ENCODE peak calls at places on chromosomes 16 and 17, in eight cellular contexts. One of them, this sample, is unnamed. For H3K9me3, the result is how much of the 10 kb centered on the place peaks cover.

GRCh38 chr17:43627657-43628650 is 33.8 kb downstream of the MEOX1 start:
- DNase-seq in CD8-positive, alpha-beta memory T cell: no peak
- DNase-seq in MM.1S: no peak
- DNase-seq in right cardiac atrium: peak
- DNase-seq in endodermal cell: no peak
- DNase-seq in pancreas: no peak
- DNase-seq in fibroblast of lung: no peak
- DNase-seq in aorta: no peak
- DNase-seq in this sample: no peak

GRCh38 chr16:75263963-75264445 is 12.6 kb upstream of the BCAR1 start:
- DNase-seq in pancreas: no peak
- DNase-seq in aorta: peak
- DNase-seq in CD8-positive, alpha-beta memory T cell: no peak
- DNase-seq in endodermal cell: no peak
- DNase-seq in fibroblast of lung: no peak
- DNase-seq in MM.1S: no peak
- DNase-seq in right cardiac atrium: peak
- DNase-seq in this sample: peak

GRCh38 chr16:8866118-8866883 is 2.5 kb downstream of the CARHSP1 start:
- DNase-seq in MM.1S: no peak
- DNase-seq in fibroblast of lung: no peak
- DNase-seq in endodermal cell: peak
- DNase-seq in CD8-positive, alpha-beta memory T cell: no peak
- DNase-seq in aorta: no peak
- DNase-seq in right cardiac atrium: peak
- DNase-seq in pancreas: no peak
- DNase-seq in this sample: no peak

GRCh38 chr16:90044111-90044551 is 24.9 kb upstream of the DBNDD1 start:
- DNase-seq in CD8-positive, alpha-beta memory T cell: no peak
- DNase-seq in right cardiac atrium: no peak
- DNase-seq in aorta: no peak
- DNase-seq in pancreas: no peak
- DNase-seq in endodermal cell: peak
- DNase-seq in MM.1S: no peak
- DNase-seq in fibroblast of lung: no peak
- DNase-seq in this sample: peak

GRCh38 chr16:55569025-55569424 is 2.5 kb downstream of the CAPNS2 start:
- DNase-seq in endodermal cell: no peak
- DNase-seq in right cardiac atrium: no peak
- DNase-seq in fibroblast of lung: peak
- DNase-seq in CD8-positive, alpha-beta memory T cell: no peak
- DNase-seq in aorta: no peak
- DNase-seq in MM.1S: no peak
- DNase-seq in pancreas: no peak
- DNase-seq in this sample: no peak

GRCh38 chr16:58814348-58814801 is 80.3 kb upstream of the GOT2 start:
- DNase-seq in right cardiac atrium: peak
- DNase-seq in MM.1S: peak
- DNase-seq in fibroblast of lung: peak
- DNase-seq in CD8-positive, alpha-beta memory T cell: no peak
- DNase-seq in pancreas: peak
- DNase-seq in endodermal cell: peak
- DNase-seq in aorta: peak
- DNase-seq in this sample: no peak

GRCh38 chr17:51640108-51640622 is 379.8 kb downstream of the UTP18 start:
- DNase-seq in CD8-positive, alpha-beta memory T cell: no peak
- DNase-seq in right cardiac atrium: no peak
- DNase-seq in endodermal cell: peak
- DNase-seq in fibroblast of lung: no peak
- DNase-seq in MM.1S: no peak
- DNase-seq in aorta: no peak
- DNase-seq in pancreas: no peak
- DNase-seq in this sample: no peak

GRCh38 chr16:88376053-88376834 is 6.5 kb upstream of the ZNF469 start:
- DNase-seq in pancreas: peak
- DNase-seq in aorta: peak
- DNase-seq in fibroblast of lung: no peak
- DNase-seq in right cardiac atrium: peak
- DNase-seq in CD8-positive, alpha-beta memory T cell: peak
- DNase-seq in MM.1S: no peak
- DNase-seq in endodermal cell: no peak
- DNase-seq in this sample: peak

GRCh38 chr17:2395258-2396170 is 5.3 kb downstream of the MNT start:
- DNase-seq in right cardiac atrium: no peak
- DNase-seq in endodermal cell: peak
- DNase-seq in MM.1S: no peak
- DNase-seq in fibroblast of lung: no peak
- DNase-seq in aorta: peak
- DNase-seq in CD8-positive, alpha-beta memory T cell: peak
- DNase-seq in pancreas: peak
- DNase-seq in this sample: peak

GRCh38 chr16:54526087-54526486 is 239.5 kb upstream of the IRX3 start:
- DNase-seq in MM.1S: no peak
- DNase-seq in endodermal cell: no peak
- DNase-seq in pancreas: no peak
- DNase-seq in fibroblast of lung: no peak
- DNase-seq in aorta: no peak
- DNase-seq in right cardiac atrium: no peak
- DNase-seq in CD8-positive, alpha-beta memory T cell: no peak
- DNase-seq in this sample: no peak

GRCh38 chr17:65587602-65588193 is 26.2 kb upstream of the AXIN2 start:
- DNase-seq in CD8-positive, alpha-beta memory T cell: no peak
- DNase-seq in endodermal cell: no peak
- DNase-seq in right cardiac atrium: no peak
- DNase-seq in fibroblast of lung: peak
- DNase-seq in MM.1S: no peak
- DNase-seq in pancreas: no peak
- DNase-seq in aorta: no peak
- DNase-seq in this sample: no peak

GRCh38 chr17:28763137-28763799 is 19.5 kb downstream of the TRAF4 start:
- DNase-seq in fibroblast of lung: no peak
- DNase-seq in CD8-positive, alpha-beta memory T cell: no peak
- DNase-seq in right cardiac atrium: no peak
- DNase-seq in endodermal cell: no peak
- DNase-seq in pancreas: no peak
- DNase-seq in aorta: no peak
- DNase-seq in MM.1S: peak
- DNase-seq in this sample: no peak

GRCh38 chr16:11129378-11129781 is 126.6 kb downstream of the SOCS1 start:
- DNase-seq in pancreas: no peak
- DNase-seq in MM.1S: no peak
- DNase-seq in right cardiac atrium: no peak
- DNase-seq in fibroblast of lung: no peak
- DNase-seq in aorta: no peak
- DNase-seq in endodermal cell: no peak
- DNase-seq in CD8-positive, alpha-beta memory T cell: no peak
- DNase-seq in this sample: no peak

GRCh38 chr17:64025732-64026294 is 5.4 kb upstream of the ICAM2 start:
- DNase-seq in right cardiac atrium: peak
- DNase-seq in MM.1S: peak
- DNase-seq in fibroblast of lung: peak
- DNase-seq in aorta: peak
- DNase-seq in pancreas: peak
- DNase-seq in CD8-positive, alpha-beta memory T cell: peak
- DNase-seq in endodermal cell: peak
- DNase-seq in this sample: peak

GRCh38 chr16:78122774-78123315 is 23.4 kb downstream of the WWOX start:
- DNase-seq in pancreas: no peak
- DNase-seq in MM.1S: peak
- DNase-seq in aorta: no peak
- DNase-seq in fibroblast of lung: peak
- DNase-seq in endodermal cell: no peak
- DNase-seq in CD8-positive, alpha-beta memory T cell: no peak
- DNase-seq in right cardiac atrium: no peak
- DNase-seq in this sample: no peak

GRCh38 chr16:85390511-85391174 is 222.5 kb upstream of the GSE1 start:
- DNase-seq in MM.1S: no peak
- DNase-seq in CD8-positive, alpha-beta memory T cell: peak
- DNase-seq in pancreas: peak
- DNase-seq in right cardiac atrium: peak
- DNase-seq in aorta: peak
- DNase-seq in endodermal cell: no peak
- DNase-seq in fibroblast of lung: peak
- DNase-seq in this sample: peak

GRCh38 chr16:19227643-19228042 is 57.9 kb upstream of the CLEC19A start:
- DNase-seq in MM.1S: no peak
- DNase-seq in endodermal cell: no peak
- DNase-seq in pancreas: no peak
- DNase-seq in right cardiac atrium: no peak
- DNase-seq in CD8-positive, alpha-beta memory T cell: no peak
- DNase-seq in aorta: no peak
- DNase-seq in fibroblast of lung: no peak
- DNase-seq in this sample: no peak

GRCh38 chr17:66707051-66707450 is 127.9 kb upstream of the CACNG5 start:
- DNase-seq in right cardiac atrium: no peak
- DNase-seq in aorta: no peak
- DNase-seq in MM.1S: no peak
- DNase-seq in endodermal cell: no peak
- DNase-seq in fibroblast of lung: no peak
- DNase-seq in CD8-positive, alpha-beta memory T cell: no peak
- DNase-seq in pancreas: no peak
- DNase-seq in this sample: no peak

GRCh38 chr16:81928975-81929374 is 82.3 kb downstream of the SDR42E1 start:
- DNase-seq in pancreas: no peak
- DNase-seq in CD8-positive, alpha-beta memory T cell: no peak
- DNase-seq in fibroblast of lung: no peak
- DNase-seq in endodermal cell: no peak
- DNase-seq in aorta: no peak
- DNase-seq in MM.1S: no peak
- DNase-seq in right cardiac atrium: no peak
- DNase-seq in this sample: no peak

GRCh38 chr17:57862410-57862989 is 12.7 kb upstream of the MRPS23 start:
- DNase-seq in aorta: no peak
- DNase-seq in fibroblast of lung: no peak
- DNase-seq in MM.1S: no peak
- DNase-seq in endodermal cell: peak
- DNase-seq in CD8-positive, alpha-beta memory T cell: no peak
- DNase-seq in right cardiac atrium: no peak
- DNase-seq in pancreas: no peak
- DNase-seq in this sample: no peak

GRCh38 chr16:15976929-15977637 is 27.7 kb downstream of the ABCC1 start:
- DNase-seq in aorta: peak
- DNase-seq in CD8-positive, alpha-beta memory T cell: no peak
- DNase-seq in MM.1S: no peak
- DNase-seq in pancreas: no peak
- DNase-seq in right cardiac atrium: peak
- DNase-seq in fibroblast of lung: peak
- DNase-seq in endodermal cell: no peak
- DNase-seq in this sample: no peak
- H3K9me3 ChIP-seq in aorta: under half
- H3K9me3 ChIP-seq in CD8-positive, alpha-beta memory T cell: under half
- H3K9me3 ChIP-seq in MM.1S: under half
- H3K9me3 ChIP-seq in pancreas: under half
- H3K9me3 ChIP-seq in right cardiac atrium: under half
- H3K9me3 ChIP-seq in fibroblast of lung: under half
- H3K9me3 ChIP-seq in endodermal cell: half or more
- H3K9me3 ChIP-seq in this sample: under half

DNA sequence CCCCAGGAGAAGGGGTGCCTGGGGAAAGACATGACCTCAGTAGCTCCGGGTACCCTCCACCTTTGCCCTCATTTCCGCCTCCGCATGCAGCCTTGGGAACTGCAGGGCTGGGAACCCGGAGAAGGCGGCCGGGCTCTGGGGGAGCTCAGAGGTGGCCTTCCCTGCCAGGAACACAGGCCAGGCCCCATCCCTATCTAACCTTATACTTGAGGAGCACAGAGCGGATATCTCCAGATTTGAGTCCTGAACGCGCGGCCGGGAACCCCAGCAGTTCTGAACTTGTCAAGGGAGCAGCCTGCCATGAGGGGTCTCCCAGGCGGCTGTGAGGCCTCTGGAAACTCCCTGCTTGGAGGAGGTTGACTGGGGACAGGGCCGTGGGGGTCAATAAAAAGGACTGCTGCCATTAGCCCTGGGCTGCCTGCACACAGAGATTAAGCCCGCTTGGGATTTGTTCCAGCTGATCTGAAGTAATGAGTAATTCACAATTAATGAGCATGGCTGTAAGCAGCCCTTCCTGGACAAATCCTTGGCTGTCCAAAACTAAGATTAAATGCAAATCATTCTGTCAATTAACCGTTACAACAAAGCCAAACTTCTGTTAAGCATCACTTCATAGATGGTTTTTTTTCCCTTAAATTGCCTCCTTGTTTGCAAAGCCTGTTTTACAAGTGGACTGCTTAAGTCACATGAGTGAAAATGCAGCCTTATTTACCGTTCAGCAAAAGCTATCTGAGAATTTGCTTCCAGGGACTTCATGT is 26.2 kb upstream of the METRNL start:
- DNase-seq in MM.1S: no peak
- DNase-seq in endodermal cell: peak
- DNase-seq in right cardiac atrium: peak
- DNase-seq in CD8-positive, alpha-beta memory T cell: no peak
- DNase-seq in aorta: peak
- DNase-seq in pancreas: peak
- DNase-seq in fibroblast of lung: peak
- DNase-seq in this sample: peak
- H3K27ac ChIP-seq in MM.1S: no peak
- H3K27ac ChIP-seq in endodermal cell: no peak
- H3K27ac ChIP-seq in right cardiac atrium: peak
- H3K27ac ChIP-seq in CD8-positive, alpha-beta memory T cell: peak
- H3K27ac ChIP-seq in aorta: no peak
- H3K27ac ChIP-seq in pancreas: peak
- H3K27ac ChIP-seq in fibroblast of lung: no peak
- H3K27ac ChIP-seq in this sample: peak

DNA sequence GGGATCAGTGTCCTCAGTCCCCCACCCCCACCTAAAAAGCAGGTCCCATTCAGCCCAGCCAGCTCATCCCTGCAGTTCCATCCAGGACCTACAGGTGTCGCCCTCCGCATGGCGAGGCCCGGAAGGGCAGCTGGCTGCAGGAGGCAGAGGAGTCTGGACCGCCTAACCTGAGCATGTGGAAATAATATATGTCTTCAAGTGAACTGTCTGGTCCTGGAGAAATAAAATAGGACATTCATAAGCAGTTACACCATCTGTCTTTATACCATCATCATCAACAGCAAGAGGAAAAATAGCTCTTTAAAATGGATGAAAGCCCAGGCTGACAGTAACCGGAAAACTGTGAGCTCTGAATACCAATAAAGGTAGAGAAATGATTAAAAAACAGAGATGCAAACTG is 215.3 kb downstream of the ZFHX3 start:
- DNase-seq in CD8-positive, alpha-beta memory T cell: peak
- DNase-seq in fibroblast of lung: peak
- DNase-seq in right cardiac atrium: peak
- DNase-seq in pancreas: peak
- DNase-seq in aorta: peak
- DNase-seq in MM.1S: peak
- DNase-seq in endodermal cell: peak
- DNase-seq in this sample: peak
- H3K9me3 ChIP-seq in CD8-positive, alpha-beta memory T cell: under half
- H3K9me3 ChIP-seq in fibroblast of lung: under half
- H3K9me3 ChIP-seq in right cardiac atrium: under half
- H3K9me3 ChIP-seq in pancreas: under half
- H3K9me3 ChIP-seq in aorta: under half
- H3K9me3 ChIP-seq in MM.1S: under half
- H3K9me3 ChIP-seq in endodermal cell: under half
- H3K9me3 ChIP-seq in this sample: under half

GRCh38 chr16:73172621-73173312 is 124.8 kb upstream of the ZFHX3 start:
- DNase-seq in fibroblast of lung: peak
- DNase-seq in MM.1S: no peak
- DNase-seq in endodermal cell: peak
- DNase-seq in right cardiac atrium: peak
- DNase-seq in pancreas: peak
- DNase-seq in aorta: peak
- DNase-seq in CD8-positive, alpha-beta memory T cell: no peak
- DNase-seq in this sample: no peak
- H3K27ac ChIP-seq in fibroblast of lung: peak
- H3K27ac ChIP-seq in MM.1S: no peak
- H3K27ac ChIP-seq in endodermal cell: no peak
- H3K27ac ChIP-seq in right cardiac atrium: peak
- H3K27ac ChIP-seq in pancreas: peak
- H3K27ac ChIP-seq in aorta: peak
- H3K27ac ChIP-seq in CD8-positive, alpha-beta memory T cell: no peak
- H3K27ac ChIP-seq in this sample: peak

GRCh38 chr16:35339337-35339736 is 1879.9 kb downstream of the TP53TG3F start:
- DNase-seq in right cardiac atrium: no peak
- DNase-seq in fibroblast of lung: no peak
- DNase-seq in aorta: no peak
- DNase-seq in endodermal cell: no peak
- DNase-seq in pancreas: no peak
- DNase-seq in MM.1S: no peak
- DNase-seq in CD8-positive, alpha-beta memory T cell: no peak
- DNase-seq in this sample: no peak
- H3K9me3 ChIP-seq in right cardiac atrium: under half
- H3K9me3 ChIP-seq in fibroblast of lung: under half
- H3K9me3 ChIP-seq in aorta: under half
- H3K9me3 ChIP-seq in endodermal cell: half or more
- H3K9me3 ChIP-seq in pancreas: under half
- H3K9me3 ChIP-seq in MM.1S: under half
- H3K9me3 ChIP-seq in CD8-positive, alpha-beta memory T cell: under half
- H3K9me3 ChIP-seq in this sample: under half

This sample was measured in left lung.